ENCODE peak calls at places on chromosomes 11 and 22, in four cellular contexts. N, F, H and O are unnamed samples.

GRCh38 chr22:26226538-26227297 is 57.5 kb downstream of the SEZ6L start:
- DNase-seq in F (no peak), H (no peak), N (no peak), O (no peak)

GRCh38 chr11:68813778-68814177 is 27.9 kb downstream of the CPT1A start:
- DNase-seq in F (no peak), N (no peak), H (no peak), O (no peak)

GRCh38 chr11:45371251-45371749 is 85.2 kb upstream of the SYT13 start:
- DNase-seq in F (peak; percentile 43), N (peak; percentile 48), H (peak; percentile 72), O (no peak)

GRCh38 chr11:62791501-62792192 is at the start of gene TMEM223:
- DNase-seq in N (peak; percentile 87), F (peak; percentile 83), H (peak; percentile 68), O (no peak)

GRCh38 chr11:88246680-88247079 is 71.4 kb upstream of the RAB38 start:
- DNase-seq in F (no peak), N (no peak), H (peak; percentile 75), O (no peak)

GRCh38 chr11:12013771-12014170 is 5.3 kb upstream of the DKK3 start:
- DNase-seq in H (no peak), N (no peak), F (no peak), O (no peak)

GRCh38 chr11:14119357-14119756 is 156.8 kb downstream of the SPON1 start:
- DNase-seq in N (no peak), F (no peak), H (peak; percentile 1), O (no peak)

GRCh38 chr22:46360891-46361290 is 25.4 kb downstream of the TRMU start:
- DNase-seq in N (no peak), H (no peak), F (no peak), O (no peak)

GRCh38 chr11:62489204-62489603 is 57.4 kb downstream of the AHNAK start:
- DNase-seq in F (no peak), H (no peak), N (no peak), O (no peak)

GRCh38 chr11:28763876-28764275 is 655.7 kb downstream of the METTL15 start:
- DNase-seq in N (no peak), F (no peak), H (no peak), O (no peak)

GRCh38 chr22:35887296-35887875 is 141.2 kb downstream of the RBFOX2 start:
- DNase-seq in F (no peak), H (peak; percentile 35), N (no peak), O (no peak)

GRCh38 chr11:8863838-8864237 is 47.2 kb upstream of the AKIP1 start:
- DNase-seq in N (no peak), H (peak; percentile 80), F (no peak), O (no peak)